ENCODE peak calls at places on chromosomes 1 and 21, in ten cellular contexts. One of them, this sample, is unnamed.

GRCh38 chr1:1164701-1165451 is 8.8 kb upstream of the TTLL10 start:
- DNase-seq in body of pancreas: peak; percentile 84
- DNase-seq in testis: no peak
- DNase-seq in GM23338: peak; percentile 83
- DNase-seq in mucosa of descending colon: peak; percentile 75
- DNase-seq in esophagus squamous epithelium: no peak
- DNase-seq in tibial nerve: no peak
- DNase-seq in heart left ventricle: no peak
- DNase-seq in sigmoid colon: no peak
- DNase-seq in small intestine: peak; percentile 82
- DNase-seq in this sample: no peak

GRCh38 chr1:158814970-158815369 is 16.2 kb upstream of the MNDA start:
- DNase-seq in body of pancreas: no peak
- DNase-seq in testis: no peak
- DNase-seq in GM23338: no peak
- DNase-seq in mucosa of descending colon: no peak
- DNase-seq in esophagus squamous epithelium: no peak
- DNase-seq in tibial nerve: no peak
- DNase-seq in heart left ventricle: no peak
- DNase-seq in sigmoid colon: no peak
- DNase-seq in small intestine: no peak
- DNase-seq in this sample: no peak

GRCh38 chr21:27246741-27247140 is 279.9 kb upstream of the ADAMTS5 start:
- DNase-seq in body of pancreas: no peak
- DNase-seq in testis: no peak
- DNase-seq in GM23338: no peak
- DNase-seq in mucosa of descending colon: no peak
- DNase-seq in esophagus squamous epithelium: no peak
- DNase-seq in tibial nerve: no peak
- DNase-seq in heart left ventricle: no peak
- DNase-seq in sigmoid colon: no peak
- DNase-seq in small intestine: no peak
- DNase-seq in this sample: no peak

GRCh38 chr1:25879675-25880074 is 4.2 kb upstream of the PAQR7 start:
- DNase-seq in body of pancreas: peak; percentile 91
- DNase-seq in testis: peak; percentile 96
- DNase-seq in GM23338: no peak
- DNase-seq in mucosa of descending colon: no peak
- DNase-seq in esophagus squamous epithelium: no peak
- DNase-seq in tibial nerve: no peak
- DNase-seq in heart left ventricle: no peak
- DNase-seq in sigmoid colon: peak; percentile 38
- DNase-seq in small intestine: peak; percentile 70
- DNase-seq in this sample: no peak

GRCh38 chr1:15098366-15099125 is 55.0 kb upstream of the TMEM51 start:
- DNase-seq in body of pancreas: no peak
- DNase-seq in testis: no peak
- DNase-seq in GM23338: no peak
- DNase-seq in mucosa of descending colon: no peak
- DNase-seq in esophagus squamous epithelium: no peak
- DNase-seq in tibial nerve: no peak
- DNase-seq in heart left ventricle: no peak
- DNase-seq in sigmoid colon: no peak
- DNase-seq in small intestine: no peak
- DNase-seq in this sample: no peak

GRCh38 chr1:39196244-39197215 is 8.0 kb upstream of the MACF1 start:
- DNase-seq in body of pancreas: no peak
- DNase-seq in testis: no peak
- DNase-seq in GM23338: no peak
- DNase-seq in mucosa of descending colon: no peak
- DNase-seq in esophagus squamous epithelium: no peak
- DNase-seq in tibial nerve: no peak
- DNase-seq in heart left ventricle: no peak
- DNase-seq in sigmoid colon: no peak
- DNase-seq in small intestine: peak; percentile 56
- DNase-seq in this sample: no peak

GRCh38 chr21:26743524-26743923 is 101.7 kb downstream of the ADAMTS1 start:
- DNase-seq in body of pancreas: no peak
- DNase-seq in testis: no peak
- DNase-seq in GM23338: no peak
- DNase-seq in mucosa of descending colon: no peak
- DNase-seq in esophagus squamous epithelium: no peak
- DNase-seq in tibial nerve: no peak
- DNase-seq in heart left ventricle: no peak
- DNase-seq in sigmoid colon: no peak
- DNase-seq in small intestine: no peak
- DNase-seq in this sample: no peak

GRCh38 chr1:156025873-156026272 is 5.1 kb upstream of the SSR2 start:
- DNase-seq in body of pancreas: peak; percentile 72
- DNase-seq in testis: peak; percentile 46
- DNase-seq in GM23338: peak; percentile 84
- DNase-seq in mucosa of descending colon: peak; percentile 57
- DNase-seq in esophagus squamous epithelium: no peak
- DNase-seq in tibial nerve: no peak
- DNase-seq in heart left ventricle: peak; percentile 65
- DNase-seq in sigmoid colon: no peak
- DNase-seq in small intestine: peak; percentile 53
- DNase-seq in this sample: peak; percentile 44

GRCh38 chr1:66809736-66810326 is 8.8 kb upstream of the INSL5 start:
- DNase-seq in body of pancreas: no peak
- DNase-seq in testis: no peak
- DNase-seq in GM23338: no peak
- DNase-seq in mucosa of descending colon: no peak
- DNase-seq in esophagus squamous epithelium: no peak
- DNase-seq in tibial nerve: no peak
- DNase-seq in heart left ventricle: no peak
- DNase-seq in sigmoid colon: no peak
- DNase-seq in small intestine: no peak
- DNase-seq in this sample: no peak

GRCh38 chr1:100400332-100400933 is 48.1 kb downstream of the CDC14A start:
- DNase-seq in body of pancreas: peak; percentile 19
- DNase-seq in testis: peak; percentile 20
- DNase-seq in GM23338: peak; percentile 74
- DNase-seq in mucosa of descending colon: peak; percentile 31
- DNase-seq in esophagus squamous epithelium: peak; percentile 8
- DNase-seq in tibial nerve: peak; percentile 31
- DNase-seq in heart left ventricle: no peak
- DNase-seq in sigmoid colon: no peak
- DNase-seq in small intestine: peak; percentile 57
- DNase-seq in this sample: no peak

GRCh38 chr1:232709339-232709738 is 79.4 kb upstream of the SIPA1L2 start:
- DNase-seq in body of pancreas: no peak
- DNase-seq in testis: no peak
- DNase-seq in GM23338: no peak
- DNase-seq in mucosa of descending colon: no peak
- DNase-seq in esophagus squamous epithelium: no peak
- DNase-seq in tibial nerve: no peak
- DNase-seq in heart left ventricle: no peak
- DNase-seq in sigmoid colon: no peak
- DNase-seq in small intestine: peak; percentile 22
- DNase-seq in this sample: no peak

GRCh38 chr1:224851210-224851849 is 78.1 kb upstream of the DNAH14 start:
- DNase-seq in body of pancreas: peak; percentile 78
- DNase-seq in testis: peak; percentile 86
- DNase-seq in GM23338: peak; percentile 79
- DNase-seq in mucosa of descending colon: peak; percentile 79
- DNase-seq in esophagus squamous epithelium: no peak
- DNase-seq in tibial nerve: peak; percentile 59
- DNase-seq in heart left ventricle: peak; percentile 67
- DNase-seq in sigmoid colon: no peak
- DNase-seq in small intestine: peak; percentile 51
- DNase-seq in this sample: peak; percentile 52

GRCh38 chr1:219564072-219564471 is 48.8 kb downstream of the ZC3H11B start:
- DNase-seq in body of pancreas: no peak
- DNase-seq in testis: no peak
- DNase-seq in GM23338: no peak
- DNase-seq in mucosa of descending colon: no peak
- DNase-seq in esophagus squamous epithelium: no peak
- DNase-seq in tibial nerve: no peak
- DNase-seq in heart left ventricle: no peak
- DNase-seq in sigmoid colon: no peak
- DNase-seq in small intestine: no peak
- DNase-seq in this sample: no peak

GRCh38 chr1:39183503-39184353 is 20.8 kb upstream of the MACF1 start:
- DNase-seq in body of pancreas: peak; percentile 62
- DNase-seq in testis: peak; percentile 36
- DNase-seq in GM23338: peak; percentile 71
- DNase-seq in mucosa of descending colon: peak; percentile 71
- DNase-seq in esophagus squamous epithelium: peak; percentile 22
- DNase-seq in tibial nerve: no peak
- DNase-seq in heart left ventricle: no peak
- DNase-seq in sigmoid colon: no peak
- DNase-seq in small intestine: peak; percentile 88
- DNase-seq in this sample: peak; percentile 69

GRCh38 chr1:42927920-42928505 is 30.7 kb downstream of the SLC2A1 start:
- DNase-seq in body of pancreas: no peak
- DNase-seq in testis: no peak
- DNase-seq in GM23338: no peak
- DNase-seq in mucosa of descending colon: no peak
- DNase-seq in esophagus squamous epithelium: no peak
- DNase-seq in tibial nerve: no peak
- DNase-seq in heart left ventricle: no peak
- DNase-seq in sigmoid colon: no peak
- DNase-seq in small intestine: no peak
- DNase-seq in this sample: no peak
- H3K4me1 ChIP-seq in body of pancreas: peaks cover 13% of the 10 kb centered on the region
- H3K4me1 ChIP-seq in testis: no peaks in the 10 kb centered on the region
- H3K4me1 ChIP-seq in GM23338: peaks cover 39% of the 10 kb centered on the region
- H3K4me1 ChIP-seq in mucosa of descending colon: peaks cover 23% of the 10 kb centered on the region
- H3K4me1 ChIP-seq in esophagus squamous epithelium: peaks cover 29% of the 10 kb centered on the region
- H3K4me1 ChIP-seq in tibial nerve: peaks cover 13% of the 10 kb centered on the region
- H3K4me1 ChIP-seq in heart left ventricle: no peaks in the 10 kb centered on the region
- H3K4me1 ChIP-seq in sigmoid colon: peaks cover 6% of the 10 kb centered on the region
- H3K4me1 ChIP-seq in small intestine: no peaks in the 10 kb centered on the region
- H3K4me1 ChIP-seq in this sample: peaks cover 16% of the 10 kb centered on the region

GRCh38 chr21:46317710-46318463 is 5.8 kb downstream of the C21orf58 start:
- DNase-seq in body of pancreas: peak; percentile 58
- DNase-seq in testis: no peak
- DNase-seq in GM23338: peak; percentile 54
- DNase-seq in mucosa of descending colon: peak; percentile 78
- DNase-seq in esophagus squamous epithelium: no peak
- DNase-seq in tibial nerve: no peak
- DNase-seq in heart left ventricle: peak; percentile 75
- DNase-seq in sigmoid colon: no peak
- DNase-seq in small intestine: peak; percentile 44
- DNase-seq in this sample: peak; percentile 77

GRCh38 chr21:46319192-46319591 is 4.5 kb downstream of the C21orf58 start:
- DNase-seq in body of pancreas: no peak
- DNase-seq in testis: no peak
- DNase-seq in GM23338: no peak
- DNase-seq in mucosa of descending colon: no peak
- DNase-seq in esophagus squamous epithelium: no peak
- DNase-seq in tibial nerve: no peak
- DNase-seq in heart left ventricle: no peak
- DNase-seq in sigmoid colon: no peak
- DNase-seq in small intestine: no peak
- DNase-seq in this sample: no peak

GRCh38 chr21:46322351-46323226 is 1.1 kb downstream of the C21orf58 start:
- DNase-seq in body of pancreas: no peak
- DNase-seq in testis: peak; percentile 18
- DNase-seq in GM23338: peak; percentile 45
- DNase-seq in mucosa of descending colon: peak; percentile 56
- DNase-seq in esophagus squamous epithelium: no peak
- DNase-seq in tibial nerve: no peak
- DNase-seq in heart left ventricle: no peak
- DNase-seq in sigmoid colon: no peak
- DNase-seq in small intestine: peak; percentile 28
- DNase-seq in this sample: peak; percentile 79

GRCh38 chr21:46318464-46318845 is 5.2 kb downstream of the C21orf58 start:
- DNase-seq in body of pancreas: no peak
- DNase-seq in testis: no peak
- DNase-seq in GM23338: no peak
- DNase-seq in mucosa of descending colon: no peak
- DNase-seq in esophagus squamous epithelium: no peak
- DNase-seq in tibial nerve: no peak
- DNase-seq in heart left ventricle: no peak
- DNase-seq in sigmoid colon: no peak
- DNase-seq in small intestine: no peak
- DNase-seq in this sample: peak; percentile 49

GRCh38 chr21:46320331-46320801 is 3.3 kb downstream of the C21orf58 start:
- DNase-seq in body of pancreas: no peak
- DNase-seq in testis: no peak
- DNase-seq in GM23338: no peak
- DNase-seq in mucosa of descending colon: no peak
- DNase-seq in esophagus squamous epithelium: no peak
- DNase-seq in tibial nerve: no peak
- DNase-seq in heart left ventricle: no peak
- DNase-seq in sigmoid colon: no peak
- DNase-seq in small intestine: no peak
- DNase-seq in this sample: no peak
- H3K4me3 ChIP-seq in body of pancreas: no peak overlapping the region
- H3K4me3 ChIP-seq in testis: no peak overlapping the region
- H3K4me3 ChIP-seq in GM23338: peak overlapping the region; percentile 28
- H3K4me3 ChIP-seq in mucosa of descending colon: no peak overlapping the region
- H3K4me3 ChIP-seq in esophagus squamous epithelium: no peak overlapping the region
- H3K4me3 ChIP-seq in tibial nerve: no peak overlapping the region
- H3K4me3 ChIP-seq in heart left ventricle: no peak overlapping the region
- H3K4me3 ChIP-seq in sigmoid colon: no peak overlapping the region
- H3K4me3 ChIP-seq in small intestine: no peak overlapping the region
- H3K4me3 ChIP-seq in this sample: no peak overlapping the region

DNA sequence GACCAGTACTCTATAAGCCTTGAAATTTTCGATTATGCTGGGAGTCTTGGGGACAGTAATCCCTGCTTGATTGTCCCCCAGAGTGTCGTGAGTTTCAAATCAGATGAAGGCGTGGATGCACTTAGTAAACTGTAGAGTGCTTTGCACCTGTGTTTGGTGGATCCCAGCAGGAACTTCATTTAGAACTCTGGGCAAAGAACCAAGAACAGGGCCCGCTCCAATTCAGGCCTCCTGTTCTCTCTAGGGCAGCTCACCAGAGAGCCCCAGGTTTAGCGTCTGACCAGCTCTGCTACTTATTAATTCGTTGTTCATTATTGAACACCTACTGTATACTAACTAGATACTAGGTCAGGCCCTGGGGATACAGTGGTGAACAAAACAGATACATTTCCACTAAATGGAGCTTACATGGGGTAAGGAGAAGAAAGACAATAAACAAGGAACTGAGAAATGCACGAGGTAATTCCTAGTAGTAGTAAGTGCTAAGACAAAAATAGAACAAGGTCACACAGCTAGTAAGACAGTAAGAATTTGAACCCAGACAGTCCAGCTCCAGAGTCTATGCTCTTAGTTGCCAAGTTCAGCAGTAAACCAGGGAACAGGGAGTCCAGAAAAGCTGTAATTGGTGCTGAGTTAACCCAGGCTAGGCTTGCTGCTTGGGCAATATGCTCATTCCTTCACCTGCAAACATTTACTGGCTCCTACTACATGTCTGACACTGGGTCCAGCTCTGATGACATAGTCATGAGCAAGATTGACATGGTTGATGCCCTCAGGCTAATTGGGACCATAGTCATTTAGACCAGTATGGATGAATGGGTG is 1.7 kb downstream of the GPX7 start:
- DNase-seq in body of pancreas: no peak
- DNase-seq in testis: peak; percentile 23
- DNase-seq in GM23338: no peak
- DNase-seq in mucosa of descending colon: no peak
- DNase-seq in esophagus squamous epithelium: no peak
- DNase-seq in tibial nerve: no peak
- DNase-seq in heart left ventricle: no peak
- DNase-seq in sigmoid colon: no peak
- DNase-seq in small intestine: no peak
- DNase-seq in this sample: no peak
- H3K4me1 ChIP-seq in body of pancreas: peaks cover 29% of the 10 kb centered on the region
- H3K4me1 ChIP-seq in testis: peaks cover 17% of the 10 kb centered on the region
- H3K4me1 ChIP-seq in GM23338: peaks cover 10% of the 10 kb centered on the region
- H3K4me1 ChIP-seq in mucosa of descending colon: no peaks in the 10 kb centered on the region
- H3K4me1 ChIP-seq in esophagus squamous epithelium: peaks cover 26% of the 10 kb centered on the region
- H3K4me1 ChIP-seq in tibial nerve: peaks cover 6% of the 10 kb centered on the region
- H3K4me1 ChIP-seq in heart left ventricle: no peaks in the 10 kb centered on the region
- H3K4me1 ChIP-seq in sigmoid colon: peaks cover 23% of the 10 kb centered on the region
- H3K4me1 ChIP-seq in small intestine: no peaks in the 10 kb centered on the region
- H3K4me1 ChIP-seq in this sample: peaks cover 7% of the 10 kb centered on the region

GRCh38 chr1:33127001-33127823 is 46.3 kb downstream of the AZIN2 start:
- DNase-seq in body of pancreas: peak; percentile 99
- DNase-seq in testis: peak; percentile 99
- DNase-seq in GM23338: peak; percentile 98
- DNase-seq in mucosa of descending colon: peak; percentile 98
- DNase-seq in esophagus squamous epithelium: peak; percentile 97
- DNase-seq in tibial nerve: peak; percentile 96
- DNase-seq in heart left ventricle: peak; percentile 99
- DNase-seq in sigmoid colon: peak; percentile 99
- DNase-seq in small intestine: peak; percentile 100
- DNase-seq in this sample: peak; percentile 100
- H3K4me3 ChIP-seq in body of pancreas: peak overlapping the region; percentile 36
- H3K4me3 ChIP-seq in testis: peak overlapping the region; percentile 72
- H3K4me3 ChIP-seq in GM23338: peak overlapping the region; percentile 53
- H3K4me3 ChIP-seq in mucosa of descending colon: peak overlapping the region; percentile 39
- H3K4me3 ChIP-seq in esophagus squamous epithelium: peak overlapping the region; percentile 53
- H3K4me3 ChIP-seq in tibial nerve: peak overlapping the region; percentile 66
- H3K4me3 ChIP-seq in heart left ventricle: peak overlapping the region; percentile 74
- H3K4me3 ChIP-seq in sigmoid colon: peak overlapping the region; percentile 58
- H3K4me3 ChIP-seq in small intestine: peak overlapping the region; percentile 78
- H3K4me3 ChIP-seq in this sample: peak overlapping the region; percentile 59